ENCODE peak calls at places on chromosomes 16 and 17, in eight cellular contexts. P is mammary epithelial cell, U is RWPE1, L is Caco-2, D is A673, V is nephron progenitor cell, J is MM.1S, K is neural crest cell. Y is an unnamed sample.

GRCh38 chr17:8073627-8074485 is 13.7 kb downstream of the ALOX12B start:
- DNase-seq in P (peak; percentile 62), U (peak; percentile 66), L (peak; percentile 59), D (peak; percentile 79), V (peak; percentile 89), J (peak; percentile 68), K (peak; percentile 79), Y (peak; percentile 92)

GRCh38 chr16:52561910-52562741 is 15.2 kb upstream of the TOX3 start:
- DNase-seq in P (no peak), U (no peak), L (peak; percentile 40), D (no peak), V (no peak), J (no peak), K (no peak), Y (no peak)

GRCh38 chr16:30535777-30536190 is 1.1 kb upstream of the ZNF747 start:
- DNase-seq in P (peak; percentile 62), U (peak; percentile 74), L (peak; percentile 79), D (peak; percentile 78), V (peak; percentile 59), J (no peak), K (peak; percentile 36), Y (peak; percentile 61)

GRCh38 chr16:12449795-12450194 is 353.9 kb downstream of the CPPED1 start:
- DNase-seq in P (peak; percentile 74), U (no peak), L (no peak), D (no peak), V (no peak), J (no peak), K (no peak), Y (no peak)

GRCh38 chr17:79033046-79033616 is 9.2 kb downstream of the C1QTNF1 start:
- DNase-seq in P (no peak), U (no peak), L (no peak), D (no peak), V (no peak), J (no peak), K (no peak), Y (no peak)

GRCh38 chr16:81684242-81684837 is 94.8 kb upstream of the PLCG2 start:
- DNase-seq in P (no peak), U (no peak), L (no peak), D (no peak), V (no peak), J (no peak), K (no peak), Y (no peak)

GRCh38 chr16:4682616-4683254 is 10.6 kb upstream of the NUDT16L1 start:
- DNase-seq in P (peak; percentile 44), U (no peak), L (peak; percentile 59), D (peak; percentile 35), V (peak; percentile 77), J (no peak), K (peak; percentile 48), Y (no peak)

GRCh38 chr16:1263591-1264216 is 7.8 kb downstream of the TPSD1 start:
- DNase-seq in P (no peak), U (no peak), L (no peak), D (no peak), V (no peak), J (no peak), K (no peak), Y (no peak)

GRCh38 chr16:57304169-57305061 is 19.9 kb upstream of the PLLP start:
- DNase-seq in P (peak; percentile 40), U (no peak), L (peak; percentile 95), D (no peak), V (no peak), J (no peak), K (no peak), Y (no peak)

GRCh38 chr17:75289832-75290337 is 652 bp upstream of the SLC25A19 start:
- DNase-seq in P (peak; percentile 47), U (peak; percentile 40), L (no peak), D (peak; percentile 74), V (no peak), J (peak; percentile 70), K (no peak), Y (no peak)

GRCh38 chr16:3095869-3096268 is 3.2 kb downstream of the ZSCAN10 start:
- DNase-seq in P (no peak), U (no peak), L (no peak), D (peak; percentile 63), V (no peak), J (peak; percentile 70), K (no peak), Y (no peak)

GRCh38 chr17:21044971-21045370 is 2.2 kb upstream of the USP22 start:
- DNase-seq in P (no peak), U (no peak), L (no peak), D (no peak), V (no peak), J (no peak), K (no peak), Y (no peak)

GRCh38 chr17:3960764-3961163 is 3.5 kb downstream of the ATP2A3 start:
- DNase-seq in P (no peak), U (no peak), L (no peak), D (no peak), V (no peak), J (no peak), K (no peak), Y (no peak)

GRCh38 chr16:56851671-56852400 is 13.2 kb upstream of the SLC12A3 start:
- DNase-seq in P (no peak), U (no peak), L (no peak), D (peak; percentile 36), V (no peak), J (no peak), K (no peak), Y (no peak)

GRCh38 chr17:1126801-1127550 is 52.8 kb downstream of the ABR start:
- DNase-seq in P (no peak), U (no peak), L (no peak), D (no peak), V (no peak), J (no peak), K (no peak), Y (no peak)

DNA sequence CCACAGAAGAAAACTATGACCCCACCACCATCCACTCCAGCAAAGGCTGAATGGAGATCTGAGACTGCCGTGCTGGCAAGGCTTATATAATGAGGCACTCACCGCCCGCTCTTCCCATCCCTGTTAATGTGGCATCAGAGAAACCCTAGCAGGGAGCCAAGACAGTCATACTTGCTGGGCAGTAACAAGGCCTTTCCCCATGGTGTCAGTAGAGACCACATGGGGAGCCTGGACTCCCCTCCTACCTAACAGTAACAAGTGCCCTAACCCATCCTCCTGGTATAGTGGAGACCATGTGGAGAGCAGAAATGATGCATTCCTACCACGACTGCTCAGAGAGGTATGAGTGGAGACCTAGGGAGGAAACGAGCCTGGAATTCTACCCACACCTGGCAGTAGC is 235.2 kb downstream of the C16orf78 start:
- DNase-seq in P (no peak), U (no peak), L (peak; percentile 35), D (peak; percentile 35), V (no peak), J (no peak), K (no peak), Y (no peak)
- TF ChIP-seq CTCF in P (no peak), U (no peak), L (peak; percentile 28), D (peak; percentile 48), V (peak; percentile 61), J (no peak), K (peak; percentile 52), Y (peak; percentile 58)

GRCh38 chr16:15618392-15618791 is 24.6 kb downstream of the MARF1 start:
- DNase-seq in P (peak; percentile 5), U (no peak), L (no peak), D (no peak), V (no peak), J (no peak), K (no peak), Y (no peak)
- TF ChIP-seq CTCF in P (no peak), U (no peak), L (no peak), D (no peak), V (no peak), J (no peak), K (no peak), Y (no peak)

GRCh38 chr17:39064374-39064773 is 87.1 kb downstream of the PLXDC1 start:
- DNase-seq in P (peak; percentile 49), U (peak; percentile 25), L (no peak), D (no peak), V (no peak), J (no peak), K (no peak), Y (no peak)

GRCh38 chr17:39063681-39064069 is 87.8 kb downstream of the PLXDC1 start:
- DNase-seq in P (no peak), U (no peak), L (no peak), D (no peak), V (no peak), J (no peak), K (no peak), Y (no peak)

GRCh38 chr17:39069114-39069756 is 82.2 kb downstream of the PLXDC1 start:
- DNase-seq in P (peak; percentile 32), U (peak; percentile 64), L (peak; percentile 34), D (peak; percentile 45), V (no peak), J (peak; percentile 39), K (no peak), Y (peak; percentile 83)

GRCh38 chr17:39062846-39063680 is 88.4 kb downstream of the PLXDC1 start:
- DNase-seq in P (peak; percentile 66), U (no peak), L (no peak), D (no peak), V (no peak), J (no peak), K (no peak), Y (no peak)

GRCh38 chr17:39064814-39065213 is 86.6 kb downstream of the PLXDC1 start:
- DNase-seq in P (no peak), U (no peak), L (no peak), D (no peak), V (no peak), J (no peak), K (no peak), Y (no peak)
- TF ChIP-seq CTCF in P (no peak), U (no peak), L (no peak), D (no peak), V (no peak), J (no peak), K (no peak), Y (no peak)

DNA sequence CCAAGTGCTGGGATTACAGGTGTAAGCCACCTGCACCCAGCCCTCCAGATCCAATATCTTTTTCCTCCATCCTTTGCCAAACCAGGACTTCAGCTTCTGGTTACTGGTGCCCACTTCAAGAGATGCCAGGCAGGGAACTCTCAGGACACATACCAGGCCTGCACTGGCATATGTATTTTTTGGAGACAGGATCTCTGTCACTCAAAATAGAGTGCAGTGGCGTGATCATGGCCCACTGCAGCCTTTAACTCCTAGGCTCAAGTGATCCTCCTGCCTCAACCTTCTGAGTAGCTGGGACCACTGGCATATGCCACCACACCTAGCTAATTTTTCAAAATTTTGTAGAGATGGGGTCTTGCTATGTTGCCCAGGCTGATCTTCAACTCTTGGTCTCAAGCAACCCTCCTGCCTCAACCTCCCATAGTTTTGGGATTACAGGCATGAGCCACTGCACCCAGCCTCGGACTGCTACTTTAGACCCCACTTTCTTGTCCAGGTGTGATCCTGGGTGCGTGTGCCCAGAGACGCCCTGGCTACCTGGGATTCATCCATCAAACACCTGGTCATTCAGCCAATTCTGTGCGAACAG is 55.8 kb downstream of the BMERB1 start:
- DNase-seq in P (no peak), U (no peak), L (no peak), D (no peak), V (no peak), J (no peak), K (no peak), Y (no peak)
- TF ChIP-seq CTCF in P (no peak), U (no peak), L (no peak), D (no peak), V (no peak), J (no peak), K (no peak), Y (no peak)

GRCh38 chr16:86410076-86410475 is 100.3 kb upstream of the FOXF1 start:
- DNase-seq in P (no peak), U (no peak), L (no peak), D (no peak), V (no peak), J (no peak), K (no peak), Y (no peak)
- TF ChIP-seq CTCF in P (no peak), U (no peak), L (no peak), D (no peak), V (no peak), J (no peak), K (no peak), Y (no peak)

Y was measured in D721Med.